ENCODE peak calls at places on chromosomes 3 and 15, in seven cellular contexts. F is naive thymus-derived CD4-positive, alpha-beta T cell; B is CD8-positive, alpha-beta T cell; C is hepatocyte; M is upper lobe of right lung; U is HCT116; P is stomach. Q is an unnamed sample. For H3K4me1, the result is how much of the 10 kb centered on the place peaks cover.

GRCh38 chr15:74373056-74373650 is 5.7 kb upstream of the CYP11A1 start:
- DNase-seq in F (no peak), B (no peak), C (no peak), M (no peak), U (no peak), P (no peak), Q (no peak)

GRCh38 chr3:42300013-42300412 is 34.0 kb upstream of the CCK start:
- DNase-seq in F (no peak), B (peak), C (peak), M (no peak), U (no peak), P (no peak), Q (no peak)

GRCh38 chr3:9036327-9037112 is 73.2 kb upstream of the RAD18 start:
- DNase-seq in F (no peak), B (no peak), C (peak), M (no peak), U (no peak), P (peak), Q (no peak)

GRCh38 chr3:140529096-140529495 is 148.8 kb upstream of the TRIM42 start:
- DNase-seq in F (no peak), B (no peak), C (peak), M (no peak), U (no peak), P (no peak), Q (peak)

GRCh38 chr3:123499316-123499715 is 50.4 kb upstream of the ADCY5 start:
- DNase-seq in F (no peak), B (no peak), C (no peak), M (no peak), U (no peak), P (no peak), Q (no peak)

GRCh38 chr3:129014148-129014547 is 13.0 kb downstream of the EFCC1 start:
- DNase-seq in F (no peak), B (no peak), C (no peak), M (no peak), U (no peak), P (no peak), Q (no peak)

GRCh38 chr3:12588039-12588673 is 31.3 kb downstream of the MKRN2 start:
- DNase-seq in F (no peak), B (no peak), C (no peak), M (no peak), U (no peak), P (no peak), Q (no peak)

GRCh38 chr3:155853214-155854146 is 747 bp downstream of the SLC33A1 start:
- DNase-seq in F (peak), B (peak), C (peak), M (peak), U (no peak), P (peak), Q (no peak)

GRCh38 chr3:53254190-53254809 is 1.5 kb downstream of the TKT start:
- DNase-seq in F (no peak), B (no peak), C (peak), M (no peak), U (no peak), P (no peak), Q (no peak)

GRCh38 chr15:71468715-71469114 is 341.6 kb upstream of the NR2E3 start:
- DNase-seq in F (no peak), B (no peak), C (no peak), M (no peak), U (no peak), P (no peak), Q (no peak)

GRCh38 chr3:34947849-34948248 is 691.5 kb upstream of the ARPP21 start:
- DNase-seq in F (no peak), B (no peak), C (no peak), M (no peak), U (no peak), P (no peak), Q (no peak)

GRCh38 chr15:80596521-80596976 is 98.6 kb upstream of the ABHD17C start:
- DNase-seq in F (no peak), B (no peak), C (peak), M (no peak), U (peak), P (peak), Q (peak)

GRCh38 chr3:149245738-149246451 is 24.3 kb upstream of the CP start:
- DNase-seq in F (no peak), B (no peak), C (peak), M (no peak), U (no peak), P (no peak), Q (no peak)

GRCh38 chr15:32119694-32120330 is 89.5 kb downstream of the CHRNA7 start:
- DNase-seq in F (no peak), B (no peak), C (no peak), M (no peak), U (no peak), P (no peak), Q (no peak)

GRCh38 chr3:50294492-50295403 is 2.5 kb upstream of the IFRD2 start:
- DNase-seq in F (no peak), B (no peak), C (no peak), M (peak), U (no peak), P (no peak), Q (no peak)

GRCh38 chr3:23781871-23782270 is 23.9 kb upstream of the UBE2E1 start:
- DNase-seq in F (no peak), B (no peak), C (no peak), M (no peak), U (no peak), P (no peak), Q (no peak)
- H3K4me1 ChIP-seq in F (under half), B (under half), C (under half), M (under half), U (under half), P (under half), Q (under half)

DNA sequence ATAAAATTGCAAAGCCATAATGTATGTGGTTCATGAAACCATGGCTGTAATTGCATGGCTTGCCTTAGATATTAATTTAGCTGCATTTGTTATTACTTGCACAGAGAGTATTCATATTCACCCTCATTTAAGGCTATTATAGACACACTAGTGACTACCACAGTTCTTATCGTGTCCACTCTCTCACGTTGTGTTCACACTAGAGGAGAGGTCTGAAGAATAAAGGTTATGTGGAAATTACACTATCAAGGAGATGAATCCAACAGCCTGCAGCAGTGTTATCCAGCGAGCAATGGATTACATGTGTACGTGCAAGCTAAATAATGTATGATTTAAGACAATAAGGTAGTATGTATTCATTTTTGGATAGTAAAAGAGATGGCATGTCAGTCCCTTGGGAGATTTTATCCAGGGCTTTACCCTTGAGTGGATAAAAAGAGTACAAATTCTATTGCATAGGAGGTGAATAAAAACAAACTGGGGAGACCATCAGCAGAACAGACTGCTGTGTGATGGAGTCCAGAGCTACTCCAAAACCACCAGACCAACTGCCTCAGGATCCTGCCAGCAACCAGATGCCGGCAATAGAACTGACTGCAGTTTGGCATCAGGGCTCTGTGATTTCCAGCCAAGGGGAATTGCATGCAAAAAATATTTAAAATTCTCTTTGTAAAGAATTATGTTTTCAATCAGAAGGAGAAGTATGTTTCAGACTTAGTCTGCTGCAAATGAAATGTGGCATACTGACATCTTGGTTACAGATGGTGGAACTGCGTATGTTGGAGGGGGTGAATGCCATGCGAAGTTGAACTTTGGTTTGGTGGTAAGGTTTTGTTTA is 146.6 kb downstream of the RBMS3 start:
- DNase-seq in F (no peak), B (no peak), C (no peak), M (no peak), U (no peak), P (no peak), Q (no peak)
- H3K4me1 ChIP-seq in F (under half), B (under half), C (under half), M (under half), U (under half), P (under half), Q (under half)

GRCh38 chr3:133573054-133573628 is 345 bp upstream of the CDV3 start:
- DNase-seq in F (peak), B (peak), C (peak), M (peak), U (peak), P (peak), Q (peak)

GRCh38 chr3:133575121-133575520 is 1.6 kb downstream of the CDV3 start:
- DNase-seq in F (no peak), B (no peak), C (no peak), M (no peak), U (no peak), P (no peak), Q (no peak)

GRCh38 chr3:133573629-133574194 is at the start of gene CDV3:
- DNase-seq in F (no peak), B (no peak), C (no peak), M (no peak), U (no peak), P (no peak), Q (no peak)

GRCh38 chr3:133576169-133576568 is 2.7 kb downstream of the CDV3 start:
- DNase-seq in F (no peak), B (no peak), C (no peak), M (no peak), U (no peak), P (no peak), Q (no peak)

DNA sequence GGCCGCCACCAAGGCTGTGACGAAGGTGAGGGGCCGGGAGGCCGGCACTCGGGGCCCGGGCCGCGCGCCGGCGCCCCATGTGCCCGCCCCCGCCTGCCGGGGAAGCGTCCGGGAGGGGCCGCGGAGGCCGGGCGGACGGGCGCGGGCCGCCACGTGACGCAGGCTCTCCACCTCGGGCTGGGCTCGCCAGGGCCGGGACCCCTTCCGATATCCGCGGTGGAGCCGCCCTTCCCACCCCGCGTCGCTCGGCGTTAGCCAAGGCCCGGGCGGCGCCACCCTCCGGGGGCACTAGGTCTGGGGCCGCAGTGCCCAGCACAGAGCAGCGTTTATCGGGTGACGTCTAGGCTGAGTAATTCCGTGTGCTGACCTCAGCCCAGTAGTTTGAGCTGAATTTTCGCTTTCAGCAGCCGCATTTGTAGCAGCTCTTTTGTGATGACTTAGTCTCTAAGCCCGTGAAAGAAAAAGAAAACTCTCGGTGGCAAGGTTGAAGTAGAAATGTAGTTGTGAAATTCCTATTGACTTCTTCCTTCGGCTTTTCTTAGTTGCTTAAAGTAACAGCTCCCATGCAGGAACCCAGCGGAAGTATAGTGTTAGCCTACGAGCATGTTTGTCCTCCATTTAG is 885 bp downstream of the CDV3 start:
- DNase-seq in F (peak), B (peak), C (peak), M (peak), U (no peak), P (peak), Q (no peak)
- H3K4me1 ChIP-seq in F (under half), B (half or more), C (under half), M (half or more), U (under half), P (half or more), Q (under half)

GRCh38 chr3:110550511-110550910 is 521.1 kb upstream of the NECTIN3 start:
- DNase-seq in F (no peak), B (no peak), C (no peak), M (no peak), U (no peak), P (no peak), Q (no peak)
- H3K4me1 ChIP-seq in F (under half), B (under half), C (under half), M (under half), U (under half), P (under half), Q (under half)

DNA sequence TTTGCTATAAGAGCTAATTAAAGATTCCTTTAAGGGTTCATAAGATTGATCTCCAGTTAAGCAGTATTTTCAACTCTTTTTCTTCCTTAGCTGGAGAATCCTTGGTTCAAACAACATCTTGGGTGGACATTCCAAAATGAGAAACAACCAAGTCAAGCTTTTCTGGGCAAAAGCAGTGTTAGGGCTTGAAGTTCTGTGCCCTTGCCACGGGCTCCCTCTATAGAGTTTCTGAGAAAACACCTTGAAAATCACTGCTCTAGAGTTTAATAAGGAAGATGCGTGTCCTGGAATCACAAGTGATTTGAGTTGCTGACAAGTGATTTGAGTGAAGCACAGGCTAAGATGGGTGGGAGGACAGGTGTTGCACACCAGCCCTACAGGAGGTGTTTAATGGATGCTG is 128.9 kb downstream of the SLCO3A1 start:
- DNase-seq in F (no peak), B (no peak), C (no peak), M (no peak), U (no peak), P (no peak), Q (no peak)
- H3K4me1 ChIP-seq in F (under half), B (under half), C (under half), M (under half), U (under half), P (under half), Q (under half)

DNA sequence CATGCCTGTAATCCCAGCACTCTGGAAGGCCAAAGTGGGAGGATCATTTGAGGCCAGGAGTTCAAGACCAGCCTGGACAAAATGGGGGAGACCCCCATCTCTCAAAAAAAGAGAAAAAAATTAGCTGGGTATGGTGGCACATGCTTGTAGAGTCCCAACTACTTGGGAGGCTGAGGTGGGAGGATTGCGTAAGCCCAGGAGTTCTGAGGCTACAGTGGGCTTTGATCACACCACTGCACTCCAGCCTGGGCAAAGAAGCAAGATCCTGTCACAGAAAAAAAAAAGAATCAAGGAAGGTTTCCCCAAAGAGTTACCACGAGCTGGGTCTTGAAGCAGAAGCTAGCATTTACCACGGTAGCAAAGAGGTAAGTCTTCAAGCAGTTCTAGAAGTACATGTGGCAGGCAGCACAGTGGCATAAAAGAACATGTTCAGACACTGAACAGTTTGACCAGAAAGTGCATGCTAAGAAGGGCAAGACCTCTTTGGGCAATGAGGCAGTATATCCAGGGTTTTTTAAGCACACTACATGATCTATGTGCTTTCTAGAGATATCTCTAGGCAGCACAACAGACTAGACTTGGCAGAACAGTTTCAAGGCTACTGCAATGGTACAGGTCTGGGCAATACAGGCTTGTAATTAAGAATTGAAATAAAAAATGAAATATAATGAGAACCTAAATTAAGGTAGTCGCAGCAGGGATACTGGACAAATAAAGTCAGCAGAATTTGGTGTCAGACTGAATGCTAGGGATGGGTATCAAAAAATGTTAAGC is 418.5 kb downstream of the SHQ1 start:
- DNase-seq in F (no peak), B (no peak), C (no peak), M (no peak), U (no peak), P (no peak), Q (no peak)
- H3K4me1 ChIP-seq in F (under half), B (under half), C (under half), M (under half), U (under half), P (half or more), Q (under half)

GRCh38 chr15:28917791-28918140 is 32.0 kb downstream of the APBA2 start:
- DNase-seq in F (no peak), B (no peak), C (no peak), M (no peak), U (no peak), P (no peak), Q (peak)
- H3K4me1 ChIP-seq in F (under half), B (half or more), C (under half), M (under half), U (under half), P (under half), Q (under half)